ENCODE peak calls at places on chromosomes 2 and 18, in four cellular contexts. L, T, M and I are unnamed samples. For H3K4me1, the result is how much of the 10 kb centered on the place peaks cover.

GRCh38 chr2:20487392-20488135 is 40.7 kb downstream of the RHOB start:
- DNase-seq in L (no peak), T (no peak), M (peak), I (no peak)

GRCh38 chr2:72892506-72893173 is 5.4 kb downstream of the SPR start:
- DNase-seq in L (peak), T (peak), M (no peak), I (no peak)

GRCh38 chr2:120403676-120404075 is 57.7 kb downstream of the INHBB start:
- DNase-seq in L (no peak), T (no peak), M (no peak), I (no peak)

GRCh38 chr2:239370403-239370802 is 30.4 kb downstream of the HDAC4 start:
- DNase-seq in L (no peak), T (peak), M (no peak), I (no peak)

GRCh38 chr2:180376076-180376475 is 369.0 kb upstream of the CWC22 start:
- DNase-seq in L (no peak), T (no peak), M (no peak), I (no peak)

GRCh38 chr2:167052825-167053224 is 164.5 kb downstream of the XIRP2 start:
- DNase-seq in L (no peak), T (no peak), M (no peak), I (no peak)

GRCh38 chr18:65468881-65469280 is 281.9 kb upstream of the CDH7 start:
- DNase-seq in L (no peak), T (no peak), M (no peak), I (no peak)

GRCh38 chr18:7749510-7749981 is 182.4 kb downstream of the PTPRM start:
- DNase-seq in L (no peak), T (no peak), M (no peak), I (no peak)

GRCh38 chr2:133859578-133859977 is 291.3 kb upstream of the NCKAP5 start:
- DNase-seq in L (no peak), T (no peak), M (no peak), I (no peak)

GRCh38 chr18:48728204-48728833 is 189.5 kb downstream of the CTIF start:
- DNase-seq in L (no peak), T (peak), M (no peak), I (no peak)

GRCh38 chr2:154264024-154264423 is 392.3 kb downstream of the GALNT13 start:
- DNase-seq in L (no peak), T (no peak), M (no peak), I (no peak)

GRCh38 chr2:23381084-23381483 is 3.9 kb upstream of the KLHL29 start:
- DNase-seq in L (no peak), T (peak), M (no peak), I (no peak)

GRCh38 chr2:190804182-190804795 is 76.3 kb upstream of the GLS start:
- DNase-seq in L (no peak), T (no peak), M (peak), I (no peak)

GRCh38 chr18:47749195-47749973 is 181.1 kb downstream of the SMAD2 start:
- DNase-seq in L (peak), T (peak), M (peak), I (peak)

GRCh38 chr18:59141294-59142068 is 1.8 kb downstream of the SEC11C start:
- DNase-seq in L (no peak), T (no peak), M (no peak), I (no peak)

GRCh38 chr2:19762142-19762541 is 139.6 kb downstream of the TTC32 start:
- DNase-seq in L (no peak), T (no peak), M (no peak), I (no peak)

DNA sequence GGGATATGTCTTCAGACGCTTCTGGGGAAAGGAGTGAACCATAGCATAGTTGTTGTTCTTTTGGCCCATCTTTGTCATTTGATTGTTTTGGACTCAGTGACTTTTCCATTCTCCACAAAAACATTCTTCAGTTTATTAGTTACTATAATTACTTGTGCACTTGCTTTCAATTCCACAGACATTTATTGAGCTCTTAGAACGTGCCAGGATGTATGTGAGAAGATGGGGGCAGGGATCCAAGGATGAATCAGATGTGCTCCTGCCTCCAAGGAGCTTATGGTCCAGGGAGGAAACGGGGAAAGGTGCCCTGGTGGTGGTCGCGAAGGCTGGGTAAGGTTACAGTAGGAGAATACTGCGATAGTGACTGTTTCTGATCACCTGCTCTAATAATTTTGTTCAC is 6.9 kb upstream of the SLC4A3 start:
- DNase-seq in L (no peak), T (no peak), M (no peak), I (no peak)
- H3K4me1 ChIP-seq in L (under half), T (under half), M (under half), I (under half)

GRCh38 chr2:219327719-219328118 is 4.8 kb downstream of the RESP18 start:
- DNase-seq in L (no peak), T (no peak), M (no peak), I (no peak)
- H3K4me1 ChIP-seq in L (under half), T (under half), M (under half), I (under half)

DNA sequence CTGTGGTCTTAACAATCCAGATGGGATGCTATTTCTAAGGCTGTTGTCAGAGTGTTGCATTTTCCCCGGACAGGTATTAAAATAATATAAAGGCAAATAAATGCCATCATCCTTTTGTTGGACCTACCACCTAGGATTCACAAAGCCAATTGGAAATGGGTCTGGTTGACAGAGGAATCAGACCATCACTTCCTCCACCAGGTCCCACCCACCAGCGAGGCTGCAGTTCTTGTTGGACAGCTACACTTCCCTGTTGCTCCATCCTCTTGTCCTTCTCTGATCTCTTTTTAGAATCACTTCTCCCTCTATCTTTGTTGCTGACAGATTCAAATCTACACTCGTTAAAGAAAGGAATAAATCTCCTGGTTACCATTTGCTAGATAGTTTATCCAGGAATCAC is 1.1 kb downstream of the TMEM169 start:
- DNase-seq in L (no peak), T (peak), M (no peak), I (no peak)
- H3K4me1 ChIP-seq in L (under half), T (under half), M (under half), I (under half)

DNA sequence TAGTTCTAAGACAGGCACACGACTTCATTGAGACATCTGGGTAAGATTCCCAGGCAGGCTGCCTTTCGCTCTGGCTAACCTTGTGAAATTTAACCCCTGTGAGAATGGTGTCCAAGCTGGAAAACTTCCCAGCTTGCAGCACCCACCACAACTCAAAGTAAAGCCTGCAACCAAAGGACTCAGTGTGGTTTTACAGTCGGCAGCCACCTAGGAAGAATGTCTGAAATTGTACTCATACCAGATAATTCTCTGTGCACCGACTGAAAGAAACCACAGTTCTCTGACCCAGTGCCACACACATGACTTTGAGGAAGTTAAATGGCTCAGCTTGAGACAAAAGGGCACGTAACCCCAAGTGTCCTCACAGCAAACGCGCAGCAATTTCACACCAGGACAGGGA is 125.7 kb downstream of the RBMS1 start:
- DNase-seq in L (no peak), T (no peak), M (no peak), I (no peak)
- H3K4me1 ChIP-seq in L (under half), T (half or more), M (under half), I (half or more)

DNA sequence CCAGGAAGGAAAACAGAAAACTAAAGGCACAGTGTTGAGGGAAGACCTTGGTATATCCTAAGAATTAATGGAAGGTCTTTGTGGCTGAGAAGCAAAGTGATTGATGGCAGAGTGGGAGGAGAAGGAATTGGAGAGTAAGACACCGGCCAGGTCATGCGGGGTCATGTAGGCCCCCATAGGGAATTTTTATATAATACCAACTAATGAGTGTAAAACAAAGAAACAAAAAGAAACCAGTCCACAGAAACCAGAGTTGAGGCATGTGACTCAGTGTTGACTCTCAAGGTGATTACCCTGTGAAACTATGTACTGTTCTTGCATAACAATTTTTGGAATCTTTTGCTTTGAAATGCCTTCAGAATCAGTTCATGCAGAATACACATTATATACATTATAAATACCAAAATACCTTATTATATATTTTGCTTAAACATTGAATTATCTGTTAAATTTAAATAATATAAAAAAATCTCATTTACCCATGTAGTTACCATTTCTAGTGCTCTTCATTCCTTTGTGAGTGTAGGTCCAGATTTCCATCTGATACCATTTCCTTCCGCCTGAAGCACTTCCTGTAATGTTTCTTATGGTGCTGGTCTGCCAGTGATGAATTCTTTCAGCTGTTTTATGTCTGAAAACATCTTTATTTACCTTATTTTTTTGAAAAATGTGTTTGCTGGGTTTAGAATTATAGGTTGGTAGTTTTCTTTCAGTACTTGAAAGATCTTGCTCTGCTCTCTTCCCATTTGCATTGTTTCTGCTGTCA is 8.6 kb downstream of the CLIP4 start:
- DNase-seq in L (no peak), T (no peak), M (no peak), I (no peak)
- H3K4me1 ChIP-seq in L (under half), T (under half), M (under half), I (half or more)

DNA sequence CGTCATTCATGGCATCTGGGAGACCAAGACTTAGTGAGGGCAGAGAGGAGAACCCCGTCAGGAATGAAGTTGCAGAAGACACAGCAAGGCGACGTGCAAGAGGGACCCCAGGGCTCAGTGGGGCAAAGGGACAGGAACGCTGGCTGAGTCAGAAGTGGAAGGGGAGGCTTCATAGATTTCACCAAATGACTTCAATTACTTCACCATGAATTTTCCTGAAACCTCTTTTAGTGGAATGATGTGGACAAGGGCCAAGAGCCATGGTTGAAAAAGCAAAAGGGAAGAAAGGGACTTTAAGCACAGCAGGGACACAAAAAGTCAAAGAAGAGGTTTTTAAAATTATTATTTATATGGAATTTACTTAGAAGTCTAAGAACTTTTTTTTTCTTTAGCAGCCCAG is 141.6 kb upstream of the PID1 start:
- DNase-seq in L (no peak), T (no peak), M (no peak), I (no peak)
- H3K4me1 ChIP-seq in L (under half), T (under half), M (under half), I (under half)